ENCODE peak calls at places on chromosome 9, in six cellular contexts. One of them, this sample, is unnamed.

GRCh38 chr9:131845286-131846011 is 105.6 kb upstream of the RAPGEF1 start:
- DNase-seq in dorsolateral prefrontal cortex: no peak
- DNase-seq in mammary epithelial cell: no peak
- DNase-seq in CD8-positive, alpha-beta T cell: no peak
- DNase-seq in right lobe of liver: no peak
- DNase-seq in neural progenitor cell: no peak
- DNase-seq in this sample: no peak

GRCh38 chr9:6502399-6502798 is 89.4 kb downstream of the UHRF2 start:
- DNase-seq in CD8-positive, alpha-beta T cell: no peak
- DNase-seq in mammary epithelial cell: peak
- DNase-seq in dorsolateral prefrontal cortex: no peak
- DNase-seq in neural progenitor cell: no peak
- DNase-seq in right lobe of liver: no peak
- DNase-seq in this sample: no peak

GRCh38 chr9:72839140-72839539 is 113.7 kb downstream of the ALDH1A1 start:
- DNase-seq in mammary epithelial cell: no peak
- DNase-seq in neural progenitor cell: no peak
- DNase-seq in right lobe of liver: no peak
- DNase-seq in dorsolateral prefrontal cortex: no peak
- DNase-seq in CD8-positive, alpha-beta T cell: no peak
- DNase-seq in this sample: no peak

GRCh38 chr9:121650220-121651013 is 1.0 kb upstream of the DAB2IP start:
- DNase-seq in CD8-positive, alpha-beta T cell: peak
- DNase-seq in neural progenitor cell: peak
- DNase-seq in dorsolateral prefrontal cortex: no peak
- DNase-seq in right lobe of liver: no peak
- DNase-seq in mammary epithelial cell: no peak
- DNase-seq in this sample: peak

GRCh38 chr9:87599901-87600610 is 102.4 kb downstream of the DAPK1 start:
- DNase-seq in CD8-positive, alpha-beta T cell: no peak
- DNase-seq in right lobe of liver: no peak
- DNase-seq in dorsolateral prefrontal cortex: no peak
- DNase-seq in mammary epithelial cell: no peak
- DNase-seq in neural progenitor cell: no peak
- DNase-seq in this sample: no peak

GRCh38 chr9:93117924-93118862 is 15.9 kb downstream of the NINJ1 start:
- DNase-seq in mammary epithelial cell: no peak
- DNase-seq in right lobe of liver: peak
- DNase-seq in CD8-positive, alpha-beta T cell: no peak
- DNase-seq in dorsolateral prefrontal cortex: no peak
- DNase-seq in neural progenitor cell: no peak
- DNase-seq in this sample: peak

GRCh38 chr9:26770821-26771220 is 121.8 kb downstream of the CAAP1 start:
- DNase-seq in neural progenitor cell: no peak
- DNase-seq in mammary epithelial cell: no peak
- DNase-seq in CD8-positive, alpha-beta T cell: no peak
- DNase-seq in dorsolateral prefrontal cortex: no peak
- DNase-seq in right lobe of liver: no peak
- DNase-seq in this sample: no peak

GRCh38 chr9:95004452-95005275 is 278.2 kb downstream of the AOPEP start:
- DNase-seq in right lobe of liver: peak
- DNase-seq in CD8-positive, alpha-beta T cell: peak
- DNase-seq in mammary epithelial cell: peak
- DNase-seq in neural progenitor cell: peak
- DNase-seq in dorsolateral prefrontal cortex: peak
- DNase-seq in this sample: peak

GRCh38 chr9:122445155-122445749 is 32.5 kb downstream of the OR1J1 start:
- DNase-seq in CD8-positive, alpha-beta T cell: no peak
- DNase-seq in dorsolateral prefrontal cortex: no peak
- DNase-seq in right lobe of liver: no peak
- DNase-seq in neural progenitor cell: no peak
- DNase-seq in mammary epithelial cell: no peak
- DNase-seq in this sample: no peak

GRCh38 chr9:125994066-125994943 is 247.1 kb downstream of the PBX3 start:
- DNase-seq in right lobe of liver: peak
- DNase-seq in dorsolateral prefrontal cortex: no peak
- DNase-seq in mammary epithelial cell: no peak
- DNase-seq in CD8-positive, alpha-beta T cell: no peak
- DNase-seq in neural progenitor cell: no peak
- DNase-seq in this sample: peak

GRCh38 chr9:85511746-85512145 is 230.0 kb downstream of the AGTPBP1 start:
- DNase-seq in right lobe of liver: no peak
- DNase-seq in dorsolateral prefrontal cortex: no peak
- DNase-seq in mammary epithelial cell: no peak
- DNase-seq in neural progenitor cell: no peak
- DNase-seq in CD8-positive, alpha-beta T cell: no peak
- DNase-seq in this sample: no peak

GRCh38 chr9:130028493-130029222 is 14.3 kb downstream of the FNBP1 start:
- DNase-seq in neural progenitor cell: no peak
- DNase-seq in right lobe of liver: no peak
- DNase-seq in dorsolateral prefrontal cortex: no peak
- DNase-seq in mammary epithelial cell: no peak
- DNase-seq in CD8-positive, alpha-beta T cell: no peak
- DNase-seq in this sample: no peak

GRCh38 chr9:115845648-115846312 is 307.8 kb upstream of the PAPPA start:
- DNase-seq in CD8-positive, alpha-beta T cell: no peak
- DNase-seq in mammary epithelial cell: peak
- DNase-seq in neural progenitor cell: no peak
- DNase-seq in right lobe of liver: no peak
- DNase-seq in dorsolateral prefrontal cortex: no peak
- DNase-seq in this sample: no peak

GRCh38 chr9:83920469-83920941 is 727 bp downstream of the KIF27 start:
- DNase-seq in right lobe of liver: no peak
- DNase-seq in dorsolateral prefrontal cortex: peak
- DNase-seq in mammary epithelial cell: peak
- DNase-seq in CD8-positive, alpha-beta T cell: no peak
- DNase-seq in neural progenitor cell: no peak
- DNase-seq in this sample: no peak

GRCh38 chr9:95270790-95271189 is 46.7 kb downstream of the FANCC start:
- DNase-seq in mammary epithelial cell: no peak
- DNase-seq in CD8-positive, alpha-beta T cell: no peak
- DNase-seq in dorsolateral prefrontal cortex: no peak
- DNase-seq in right lobe of liver: no peak
- DNase-seq in neural progenitor cell: no peak
- DNase-seq in this sample: no peak

GRCh38 chr9:91177661-91178280 is 183.9 kb downstream of the AUH start:
- DNase-seq in neural progenitor cell: no peak
- DNase-seq in right lobe of liver: no peak
- DNase-seq in mammary epithelial cell: peak
- DNase-seq in dorsolateral prefrontal cortex: no peak
- DNase-seq in CD8-positive, alpha-beta T cell: no peak
- DNase-seq in this sample: no peak

GRCh38 chr9:136403538-136403914 is 3.6 kb upstream of the SNAPC4 start:
- DNase-seq in mammary epithelial cell: no peak
- DNase-seq in right lobe of liver: no peak
- DNase-seq in neural progenitor cell: no peak
- DNase-seq in dorsolateral prefrontal cortex: no peak
- DNase-seq in CD8-positive, alpha-beta T cell: peak
- DNase-seq in this sample: no peak

GRCh38 chr9:79263666-79264460 is 307.9 kb upstream of the TLE4 start:
- DNase-seq in right lobe of liver: no peak
- DNase-seq in neural progenitor cell: no peak
- DNase-seq in dorsolateral prefrontal cortex: no peak
- DNase-seq in CD8-positive, alpha-beta T cell: no peak
- DNase-seq in mammary epithelial cell: no peak
- DNase-seq in this sample: peak

GRCh38 chr9:6609499-6610016 is 36.0 kb downstream of the GLDC start:
- DNase-seq in neural progenitor cell: no peak
- DNase-seq in CD8-positive, alpha-beta T cell: no peak
- DNase-seq in right lobe of liver: no peak
- DNase-seq in mammary epithelial cell: no peak
- DNase-seq in dorsolateral prefrontal cortex: no peak
- DNase-seq in this sample: no peak

GRCh38 chr9:115234094-115234493 is 116.1 kb upstream of the TNC start:
- DNase-seq in dorsolateral prefrontal cortex: no peak
- DNase-seq in neural progenitor cell: no peak
- DNase-seq in mammary epithelial cell: peak
- DNase-seq in CD8-positive, alpha-beta T cell: no peak
- DNase-seq in right lobe of liver: no peak
- DNase-seq in this sample: no peak

GRCh38 chr9:136310273-136311030 is 6.6 kb upstream of the CCDC187 start:
- DNase-seq in right lobe of liver: no peak
- DNase-seq in dorsolateral prefrontal cortex: no peak
- DNase-seq in CD8-positive, alpha-beta T cell: no peak
- DNase-seq in mammary epithelial cell: no peak
- DNase-seq in neural progenitor cell: no peak
- DNase-seq in this sample: no peak

GRCh38 chr9:136089697-136090045 is 5.4 kb downstream of the NACC2 start:
- DNase-seq in CD8-positive, alpha-beta T cell: no peak
- DNase-seq in dorsolateral prefrontal cortex: no peak
- DNase-seq in mammary epithelial cell: no peak
- DNase-seq in neural progenitor cell: no peak
- DNase-seq in right lobe of liver: no peak
- DNase-seq in this sample: no peak

GRCh38 chr9:35748239-35748857 is 680 bp downstream of the GBA2 start:
- DNase-seq in neural progenitor cell: no peak
- DNase-seq in CD8-positive, alpha-beta T cell: no peak
- DNase-seq in mammary epithelial cell: peak
- DNase-seq in right lobe of liver: no peak
- DNase-seq in dorsolateral prefrontal cortex: no peak
- DNase-seq in this sample: no peak

GRCh38 chr9:129630967-129631672 is 5.2 kb downstream of the NTMT1 start:
- DNase-seq in right lobe of liver: no peak
- DNase-seq in dorsolateral prefrontal cortex: no peak
- DNase-seq in CD8-positive, alpha-beta T cell: no peak
- DNase-seq in mammary epithelial cell: peak
- DNase-seq in neural progenitor cell: no peak
- DNase-seq in this sample: no peak

GRCh38 chr9:35603506-35603985 is 1.5 kb upstream of the TESK1 start:
- DNase-seq in neural progenitor cell: no peak
- DNase-seq in CD8-positive, alpha-beta T cell: no peak
- DNase-seq in mammary epithelial cell: peak
- DNase-seq in right lobe of liver: no peak
- DNase-seq in dorsolateral prefrontal cortex: peak
- DNase-seq in this sample: peak

GRCh38 chr9:72022846-72023245 is 37.6 kb downstream of the C9orf57 start:
- DNase-seq in neural progenitor cell: no peak
- DNase-seq in dorsolateral prefrontal cortex: no peak
- DNase-seq in mammary epithelial cell: peak
- DNase-seq in right lobe of liver: no peak
- DNase-seq in CD8-positive, alpha-beta T cell: no peak
- DNase-seq in this sample: no peak

GRCh38 chr9:133979124-133979920 is 12.8 kb downstream of the VAV2 start:
- DNase-seq in neural progenitor cell: peak
- DNase-seq in CD8-positive, alpha-beta T cell: no peak
- DNase-seq in dorsolateral prefrontal cortex: no peak
- DNase-seq in mammary epithelial cell: no peak
- DNase-seq in right lobe of liver: peak
- DNase-seq in this sample: peak
- H3K4me3 ChIP-seq in neural progenitor cell: no peak
- H3K4me3 ChIP-seq in CD8-positive, alpha-beta T cell: no peak
- H3K4me3 ChIP-seq in dorsolateral prefrontal cortex: peak
- H3K4me3 ChIP-seq in mammary epithelial cell: no peak
- H3K4me3 ChIP-seq in right lobe of liver: peak
- H3K4me3 ChIP-seq in this sample: no peak

GRCh38 chr9:97991818-97992217 is 8.7 kb downstream of the ANP32B start:
- DNase-seq in neural progenitor cell: no peak
- DNase-seq in dorsolateral prefrontal cortex: no peak
- DNase-seq in right lobe of liver: no peak
- DNase-seq in mammary epithelial cell: no peak
- DNase-seq in CD8-positive, alpha-beta T cell: no peak
- DNase-seq in this sample: no peak
- H3K27ac ChIP-seq in neural progenitor cell: no peak
- H3K27ac ChIP-seq in dorsolateral prefrontal cortex: no peak
- H3K27ac ChIP-seq in right lobe of liver: no peak
- H3K27ac ChIP-seq in mammary epithelial cell: no peak
- H3K27ac ChIP-seq in CD8-positive, alpha-beta T cell: no peak
- H3K27ac ChIP-seq in this sample: no peak

GRCh38 chr9:134592018-134592818 is 49.4 kb upstream of the COL5A1 start:
- DNase-seq in CD8-positive, alpha-beta T cell: no peak
- DNase-seq in right lobe of liver: peak
- DNase-seq in neural progenitor cell: no peak
- DNase-seq in dorsolateral prefrontal cortex: no peak
- DNase-seq in mammary epithelial cell: no peak
- DNase-seq in this sample: peak
- H3K4me3 ChIP-seq in CD8-positive, alpha-beta T cell: no peak
- H3K4me3 ChIP-seq in right lobe of liver: no peak
- H3K4me3 ChIP-seq in neural progenitor cell: no peak
- H3K4me3 ChIP-seq in dorsolateral prefrontal cortex: no peak
- H3K4me3 ChIP-seq in mammary epithelial cell: no peak
- H3K4me3 ChIP-seq in this sample: no peak

GRCh38 chr9:127993721-127994120 is 12.9 kb upstream of the EEIG1 start:
- DNase-seq in mammary epithelial cell: no peak
- DNase-seq in right lobe of liver: no peak
- DNase-seq in neural progenitor cell: no peak
- DNase-seq in dorsolateral prefrontal cortex: no peak
- DNase-seq in CD8-positive, alpha-beta T cell: no peak
- DNase-seq in this sample: no peak

GRCh38 chr9:127991757-127992274 is 11.0 kb upstream of the EEIG1 start:
- DNase-seq in mammary epithelial cell: no peak
- DNase-seq in CD8-positive, alpha-beta T cell: no peak
- DNase-seq in neural progenitor cell: no peak
- DNase-seq in dorsolateral prefrontal cortex: no peak
- DNase-seq in right lobe of liver: no peak
- DNase-seq in this sample: no peak

GRCh38 chr9:127989094-127989493 is 8.3 kb upstream of the EEIG1 start:
- DNase-seq in right lobe of liver: no peak
- DNase-seq in neural progenitor cell: no peak
- DNase-seq in mammary epithelial cell: no peak
- DNase-seq in CD8-positive, alpha-beta T cell: no peak
- DNase-seq in dorsolateral prefrontal cortex: no peak
- DNase-seq in this sample: no peak

GRCh38 chr9:127990539-127990938 is 9.8 kb upstream of the EEIG1 start:
- DNase-seq in neural progenitor cell: no peak
- DNase-seq in dorsolateral prefrontal cortex: no peak
- DNase-seq in mammary epithelial cell: no peak
- DNase-seq in right lobe of liver: no peak
- DNase-seq in CD8-positive, alpha-beta T cell: no peak
- DNase-seq in this sample: no peak

GRCh38 chr9:127991017-127991756 is 10.4 kb upstream of the EEIG1 start:
- DNase-seq in neural progenitor cell: no peak
- DNase-seq in dorsolateral prefrontal cortex: no peak
- DNase-seq in mammary epithelial cell: no peak
- DNase-seq in CD8-positive, alpha-beta T cell: no peak
- DNase-seq in right lobe of liver: peak
- DNase-seq in this sample: no peak
- H3K27ac ChIP-seq in neural progenitor cell: no peak
- H3K27ac ChIP-seq in dorsolateral prefrontal cortex: no peak
- H3K27ac ChIP-seq in mammary epithelial cell: no peak
- H3K27ac ChIP-seq in CD8-positive, alpha-beta T cell: no peak
- H3K27ac ChIP-seq in right lobe of liver: no peak
- H3K27ac ChIP-seq in this sample: no peak